ENCODE peak calls at places on chromosomes 12 and 14, in five cellular contexts. P is CD8-positive, alpha-beta memory T cell; D is fibroblast of lung; F is heart left ventricle; Z is right atrium auricular region. A is an unnamed sample. For H3K4me1, the result is how much of the 10 kb centered on the place peaks cover.

GRCh38 chr12:24909667-24910066 is 39.2 kb downstream of the BCAT1 start:
- DNase-seq in P (no peak), D (peak), F (peak), Z (peak), A (peak)

GRCh38 chr14:78758333-78758732 is 588.2 kb downstream of the NRXN3 start:
- DNase-seq in P (no peak), D (peak), F (no peak), Z (no peak), A (no peak)

GRCh38 chr14:105458010-105458409 is 16.6 kb upstream of the CRIP2 start:
- DNase-seq in P (no peak), D (no peak), F (no peak), Z (no peak), A (no peak)

GRCh38 chr14:87149583-87150354 is 843.2 kb downstream of the GALC start:
- DNase-seq in P (no peak), D (peak), F (no peak), Z (no peak), A (no peak)

GRCh38 chr14:59275668-59276067 is 87.2 kb downstream of the DAAM1 start:
- DNase-seq in P (no peak), D (peak), F (no peak), Z (no peak), A (no peak)

GRCh38 chr14:97156705-97157104 is 359.5 kb downstream of the VRK1 start:
- DNase-seq in P (no peak), D (no peak), F (no peak), Z (no peak), A (no peak)

GRCh38 chr12:91178139-91178561 is 4.5 kb downstream of the DCN start:
- DNase-seq in P (no peak), D (peak), F (no peak), Z (no peak), A (peak)

GRCh38 chr12:100254876-100255275 is 12.0 kb downstream of the DEPDC4 start:
- DNase-seq in P (no peak), D (no peak), F (no peak), Z (no peak), A (no peak)

GRCh38 chr14:101006008-101006407 is 102.5 kb upstream of the RTL1 start:
- DNase-seq in P (no peak), D (no peak), F (no peak), Z (no peak), A (no peak)

GRCh38 chr12:45379261-45379660 is 163.4 kb downstream of the ANO6 start:
- DNase-seq in P (no peak), D (peak), F (no peak), Z (no peak), A (no peak)

GRCh38 chr12:132710062-132710421 is 600 bp upstream of the PGAM5 start:
- DNase-seq in P (no peak), D (no peak), F (no peak), Z (no peak), A (no peak)

GRCh38 chr12:76591461-76591860 is 31.9 kb upstream of the OSBPL8 start:
- DNase-seq in P (no peak), D (peak), F (no peak), Z (no peak), A (no peak)

DNA sequence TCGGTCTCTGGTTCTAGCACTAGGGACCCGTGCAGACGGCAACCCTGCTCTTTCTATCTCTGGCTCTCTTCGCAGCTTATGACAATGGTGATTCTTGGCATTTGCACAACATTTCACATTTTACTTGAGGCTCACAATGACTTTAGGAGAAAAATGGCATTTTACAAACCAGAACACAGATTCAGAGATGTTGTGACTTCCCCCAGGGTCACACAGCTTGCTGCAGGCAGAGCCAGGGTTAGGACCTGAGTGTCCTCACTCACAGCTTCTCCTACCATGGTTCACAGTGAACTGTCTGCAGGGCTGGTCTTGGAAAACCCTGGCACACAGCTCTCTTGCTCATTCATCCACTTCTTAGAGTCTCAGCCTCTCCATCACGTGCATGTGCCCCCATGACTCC is 23.7 kb downstream of the P2RX7 start:
- DNase-seq in P (no peak), D (no peak), F (no peak), Z (no peak), A (no peak)
- H3K4me1 ChIP-seq in P (under half), D (under half), F (under half), Z (under half), A (under half)

DNA sequence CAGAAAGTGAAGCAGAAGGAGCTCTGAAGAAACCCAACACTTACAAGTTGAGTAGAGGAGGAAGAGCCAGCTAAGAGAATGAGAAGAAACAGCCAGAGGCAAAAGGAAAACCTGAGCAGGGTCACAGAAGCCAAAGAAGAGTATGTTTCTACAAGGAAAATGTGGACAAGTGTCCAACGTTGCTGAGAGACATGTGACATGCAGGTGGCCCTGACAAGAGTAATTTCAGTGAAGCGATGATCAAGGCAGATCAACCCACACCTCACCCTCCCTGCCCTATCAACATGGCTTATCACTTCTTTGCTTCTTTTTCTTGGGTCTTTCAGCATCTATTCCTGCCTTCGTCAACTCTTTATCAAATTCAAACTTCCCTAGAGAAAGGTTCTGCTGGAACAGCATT is 68.3 kb downstream of the PPP2R5E start:
- DNase-seq in P (no peak), D (no peak), F (no peak), Z (no peak), A (no peak)
- H3K4me1 ChIP-seq in P (under half), D (under half), F (under half), Z (under half), A (under half)

DNA sequence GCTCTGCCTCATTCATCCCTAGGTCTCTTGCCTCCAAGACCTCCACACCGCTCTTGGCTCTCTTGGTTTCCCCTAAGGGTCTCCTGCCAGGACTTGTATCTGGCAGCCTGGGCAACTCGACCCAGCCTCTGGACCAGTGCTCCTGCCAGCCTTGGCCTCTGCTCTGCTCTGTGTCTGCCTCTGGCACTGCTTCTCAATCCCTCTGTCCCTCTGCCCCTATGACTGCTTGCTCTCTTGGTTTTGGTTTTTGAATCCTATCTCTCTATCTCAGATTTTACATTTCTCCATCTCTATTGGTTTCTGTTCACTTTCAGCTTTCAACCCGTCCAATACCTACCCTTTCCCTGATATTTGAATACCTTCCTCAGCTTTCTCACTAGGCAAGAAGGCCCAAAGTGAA is 6.3 kb downstream of the ITGA5 start:
- DNase-seq in P (no peak), D (no peak), F (no peak), Z (no peak), A (no peak)
- H3K4me1 ChIP-seq in P (half or more), D (under half), F (under half), Z (half or more), A (half or more)

DNA sequence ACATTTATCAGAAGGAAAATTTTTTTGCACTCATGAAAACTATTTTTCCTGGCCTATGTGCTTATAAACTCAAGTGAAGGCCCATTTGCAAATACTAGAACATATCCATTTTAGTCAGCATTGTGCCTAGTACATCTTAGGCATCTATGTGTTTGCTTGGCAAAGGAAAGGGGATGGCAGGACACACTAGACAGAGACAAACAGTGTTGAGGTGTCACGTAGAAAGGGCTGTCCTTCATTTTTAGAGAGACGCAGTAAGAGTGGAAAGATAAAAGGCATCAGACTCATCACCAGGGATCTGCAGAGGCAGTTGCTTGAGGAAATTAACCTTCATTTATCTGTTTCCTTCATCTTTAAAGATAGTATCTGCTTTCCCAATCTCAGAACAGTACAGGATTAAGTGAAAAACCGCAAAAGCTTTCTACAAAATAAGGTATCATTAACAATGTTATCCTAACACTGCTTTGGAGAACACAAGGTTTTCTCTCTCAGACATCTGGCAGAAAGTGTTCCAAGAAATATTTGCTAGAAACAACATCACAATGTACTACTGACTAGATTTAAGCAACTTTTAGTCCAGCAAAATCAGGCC is 2.1 kb downstream of the YBX3 start:
- DNase-seq in P (no peak), D (no peak), F (no peak), Z (no peak), A (no peak)
- H3K4me1 ChIP-seq in P (under half), D (under half), F (under half), Z (half or more), A (under half)

DNA sequence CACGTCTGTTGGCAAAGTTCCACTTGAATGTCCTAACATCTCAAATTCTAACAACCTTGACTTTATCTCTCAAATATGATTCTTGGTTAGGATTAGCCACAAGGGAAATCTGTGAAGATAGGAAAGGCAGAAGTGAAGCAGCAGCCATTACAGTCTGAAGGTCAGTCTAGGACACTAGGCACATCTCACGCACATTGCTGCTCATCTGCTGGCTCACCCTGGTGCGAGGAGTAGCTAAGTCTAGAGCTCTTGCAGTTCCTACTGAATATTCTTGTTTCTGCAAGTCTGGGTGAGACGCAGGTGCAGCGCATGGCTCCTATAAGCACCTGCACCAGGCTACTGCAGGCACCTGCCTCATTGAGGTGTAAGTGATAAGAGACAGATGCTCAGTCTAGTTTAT is 6.4 kb upstream of the SLC25A3 start:
- DNase-seq in P (no peak), D (no peak), F (no peak), Z (no peak), A (no peak)
- H3K4me1 ChIP-seq in P (under half), D (under half), F (under half), Z (under half), A (under half)

GRCh38 chr12:57142727-57143126 is 4.7 kb downstream of the LRP1-AS start:
- DNase-seq in P (no peak), D (no peak), F (no peak), Z (no peak), A (no peak)
- H3K4me1 ChIP-seq in P (under half), D (half or more), F (under half), Z (half or more), A (under half)

A was measured in psoas muscle.